ENCODE peak calls at places on chromosome X, in eight cellular contexts. K is neural crest cell; E is right atrium auricular region; T is COLO829; J is omental fat pad; O is T-helper 1 cell; X is central memory CD4-positive, alpha-beta T cell; U is nucleus accumbens. G is an unnamed sample.
A peak's percentile ranks its signal among the peaks of the same experiment; 100 is the strongest.

GRCh38 chrX:110327336-110327735 is 9.5 kb upstream of the AMMECR1 start:
- DNase-seq in K (no peak), E (no peak), T (no peak), J (no peak), O (no peak), X (no peak), U (no peak), G (no peak)

GRCh38 chrX:154717824-154718223 is 33.1 kb downstream of the GAB3 start:
- DNase-seq in K (no peak), E (no peak), T (peak; percentile 52), J (no peak), O (no peak), X (peak; percentile 37), U (no peak), G (peak; percentile 68)

GRCh38 chrX:97026406-97026805 is 142.7 kb downstream of the RPA4 start:
- DNase-seq in K (no peak), E (no peak), T (no peak), J (no peak), O (no peak), X (no peak), U (no peak), G (peak; percentile 10)

GRCh38 chrX:128460835-128461234 is 408.6 kb upstream of the ACTRT1 start:
- DNase-seq in K (no peak), E (no peak), T (no peak), J (no peak), O (no peak), X (no peak), U (no peak), G (no peak)

GRCh38 chrX:8341814-8342590 is 122.6 kb upstream of the VCX3B start:
- DNase-seq in K (no peak), E (no peak), T (no peak), J (no peak), O (no peak), X (no peak), U (peak; percentile 1), G (no peak)

GRCh38 chrX:55521687-55522086 is 32.0 kb upstream of the USP51 start:
- DNase-seq in K (no peak), E (no peak), T (no peak), J (no peak), O (no peak), X (no peak), U (no peak), G (no peak)

GRCh38 chrX:42684062-42684461 is 93.9 kb downstream of the PPP1R2C start:
- DNase-seq in K (no peak), E (no peak), T (no peak), J (no peak), O (no peak), X (no peak), U (no peak), G (no peak)

GRCh38 chrX:252421-253291 is 28.5 kb upstream of the PLCXD1 start:
- DNase-seq in K (no peak), E (no peak), T (no peak), J (no peak), O (no peak), X (no peak), U (no peak), G (no peak)

GRCh38 chrX:68978211-68978780 is 149.5 kb downstream of the EFNB1 start:
- DNase-seq in K (no peak), E (no peak), T (no peak), J (no peak), O (no peak), X (no peak), U (no peak), G (no peak)

GRCh38 chrX:55210931-55211677 is 9.0 kb upstream of the PAGE5 start:
- DNase-seq in K (no peak), E (no peak), T (no peak), J (no peak), O (no peak), X (no peak), U (no peak), G (no peak)

GRCh38 chrX:155417769-155418168 is 35.9 kb downstream of the F8A2 start:
- DNase-seq in K (no peak), E (no peak), T (no peak), J (no peak), O (no peak), X (no peak), U (no peak), G (no peak)

GRCh38 chrX:104136241-104137019 is 20.4 kb downstream of the SLC25A53 start:
- DNase-seq in K (peak; percentile 70), E (peak; percentile 77), T (peak; percentile 79), J (peak; percentile 25), O (peak; percentile 13), X (peak; percentile 55), U (peak; percentile 21), G (peak; percentile 58)

GRCh38 chrX:10677490-10677889 is 57.1 kb upstream of the MID1 start:
- DNase-seq in K (peak; percentile 13), E (peak; percentile 63), T (no peak), J (no peak), O (no peak), X (no peak), U (no peak), G (no peak)

GRCh38 chrX:68895339-68896250 is 66.8 kb downstream of the EFNB1 start:
- DNase-seq in K (no peak), E (peak; percentile 66), T (no peak), J (peak; percentile 45), O (no peak), X (no peak), U (no peak), G (no peak)

GRCh38 chrX:24259544-24260240 is 54.2 kb downstream of the SUPT20HL2 start:
- DNase-seq in K (peak; percentile 31), E (no peak), T (peak; percentile 46), J (no peak), O (no peak), X (no peak), U (no peak), G (peak; percentile 59)

GRCh38 chrX:68511255-68511654 is 12.4 kb downstream of the YIPF6 start:
- DNase-seq in K (peak; percentile 44), E (no peak), T (no peak), J (no peak), O (no peak), X (peak; percentile 19), U (no peak), G (peak; percentile 18)

GRCh38 chrX:19870206-19870605 is 17.2 kb downstream of the SH3KBP1 start:
- DNase-seq in K (no peak), E (no peak), T (no peak), J (no peak), O (no peak), X (no peak), U (no peak), G (no peak)

GRCh38 chrX:56793112-56793430 is 64.0 kb downstream of the NBDY start:
- DNase-seq in K (no peak), E (peak; percentile 44), T (no peak), J (no peak), O (no peak), X (no peak), U (no peak), G (no peak)

GRCh38 chrX:54045563-54046228 is 1.4 kb upstream of the PHF8 start:
- DNase-seq in K (no peak), E (no peak), T (no peak), J (no peak), O (no peak), X (no peak), U (no peak), G (no peak)

GRCh38 chrX:57573754-57574153 is 18.1 kb upstream of the ZXDB start:
- DNase-seq in K (no peak), E (no peak), T (peak; percentile 12), J (no peak), O (no peak), X (no peak), U (no peak), G (no peak)

GRCh38 chrX:110951472-110952269 is 144.3 kb upstream of the PAK3 start:
- DNase-seq in K (no peak), E (no peak), T (no peak), J (no peak), O (no peak), X (no peak), U (no peak), G (no peak)

GRCh38 chrX:102516314-102516936 is at the start of gene TMSB15A:
- DNase-seq in K (peak; percentile 68), E (peak; percentile 62), T (peak; percentile 60), J (peak; percentile 29), O (peak; percentile 13), X (peak; percentile 34), U (no peak), G (peak; percentile 17)

GRCh38 chrX:295136-295535 is 14.0 kb downstream of the PLCXD1 start:
- DNase-seq in K (no peak), E (no peak), T (no peak), J (no peak), O (no peak), X (no peak), U (no peak), G (no peak)

GRCh38 chrX:19902110-19902509 is 14.7 kb upstream of the SH3KBP1 start:
- DNase-seq in K (no peak), E (no peak), T (no peak), J (no peak), O (no peak), X (no peak), U (no peak), G (no peak)

GRCh38 chrX:17812763-17813162 is 48.3 kb downstream of the RAI2 start:
- DNase-seq in K (no peak), E (no peak), T (peak; percentile 21), J (no peak), O (no peak), X (no peak), U (no peak), G (no peak)

GRCh38 chrX:107775734-107776511 is at the start of gene TSC22D3:
- DNase-seq in K (peak; percentile 20), E (peak; percentile 86), T (peak; percentile 12), J (no peak), O (peak; percentile 26), X (peak; percentile 59), U (peak; percentile 45), G (no peak)

GRCh38 chrX:20116575-20117240 is at the start of gene MAP7D2:
- DNase-seq in K (peak; percentile 12), E (no peak), T (no peak), J (no peak), O (no peak), X (no peak), U (no peak), G (no peak)

GRCh38 chrX:50180073-50180940 is 20.5 kb downstream of the AKAP4 start:
- DNase-seq in K (no peak), E (no peak), T (peak; percentile 1), J (no peak), O (no peak), X (no peak), U (no peak), G (no peak)

G was measured in foreskin melanocyte.